ENCODE peak calls at places on chromosomes 5 and 9, in six cellular contexts. One of them, this sample, is unnamed.
A peak's percentile ranks its signal among the peaks of the same experiment; 100 is the strongest.

GRCh38 chr5:81247441-81247972 is 14.4 kb downstream of the CKMT2 start:
- DNase-seq in heart left ventricle: no peak
- DNase-seq in ascending aorta: no peak
- DNase-seq in cardiac muscle cell: no peak
- DNase-seq in astrocyte of the spinal cord: peak; percentile 48
- DNase-seq in A549: no peak
- DNase-seq in this sample: peak; percentile 55

GRCh38 chr5:73523861-73524260 is 25.6 kb downstream of the BTF3 start:
- DNase-seq in heart left ventricle: no peak
- DNase-seq in cardiac muscle cell: no peak
- DNase-seq in A549: no peak
- DNase-seq in ascending aorta: no peak
- DNase-seq in astrocyte of the spinal cord: no peak
- DNase-seq in this sample: no peak

GRCh38 chr9:132679946-132680620 is 9.8 kb downstream of the GTF3C4 start:
- DNase-seq in ascending aorta: no peak
- DNase-seq in astrocyte of the spinal cord: no peak
- DNase-seq in heart left ventricle: no peak
- DNase-seq in cardiac muscle cell: no peak
- DNase-seq in A549: no peak
- DNase-seq in this sample: no peak

GRCh38 chr5:93800988-93801811 is 59.8 kb upstream of the POU5F2 start:
- DNase-seq in cardiac muscle cell: peak; percentile 53
- DNase-seq in heart left ventricle: no peak
- DNase-seq in ascending aorta: no peak
- DNase-seq in astrocyte of the spinal cord: peak; percentile 77
- DNase-seq in A549: no peak
- DNase-seq in this sample: no peak

GRCh38 chr5:75051217-75051751 is 1.1 kb downstream of the GCNT4 start:
- DNase-seq in heart left ventricle: no peak
- DNase-seq in cardiac muscle cell: no peak
- DNase-seq in astrocyte of the spinal cord: no peak
- DNase-seq in ascending aorta: no peak
- DNase-seq in A549: no peak
- DNase-seq in this sample: no peak

GRCh38 chr9:92324889-92325268 is 271 bp downstream of the NOL8 start:
- DNase-seq in A549: no peak
- DNase-seq in astrocyte of the spinal cord: no peak
- DNase-seq in cardiac muscle cell: no peak
- DNase-seq in heart left ventricle: no peak
- DNase-seq in ascending aorta: no peak
- DNase-seq in this sample: peak; percentile 94

GRCh38 chr9:133725886-133726285 is 12.3 kb downstream of the SARDH start:
- DNase-seq in cardiac muscle cell: no peak
- DNase-seq in A549: no peak
- DNase-seq in ascending aorta: no peak
- DNase-seq in heart left ventricle: no peak
- DNase-seq in astrocyte of the spinal cord: no peak
- DNase-seq in this sample: no peak

GRCh38 chr5:88770290-88771257 is 112.4 kb downstream of the MEF2C start:
- DNase-seq in astrocyte of the spinal cord: peak; percentile 27
- DNase-seq in cardiac muscle cell: no peak
- DNase-seq in heart left ventricle: no peak
- DNase-seq in A549: no peak
- DNase-seq in ascending aorta: no peak
- DNase-seq in this sample: no peak

GRCh38 chr9:115117999-115118470 is at the start of gene TNC:
- DNase-seq in cardiac muscle cell: peak; percentile 65
- DNase-seq in astrocyte of the spinal cord: peak; percentile 92
- DNase-seq in heart left ventricle: no peak
- DNase-seq in ascending aorta: peak; percentile 12
- DNase-seq in A549: peak; percentile 19
- DNase-seq in this sample: no peak

GRCh38 chr5:95822038-95822407 is 503 bp downstream of the GLRX start:
- DNase-seq in A549: peak; percentile 57
- DNase-seq in ascending aorta: no peak
- DNase-seq in cardiac muscle cell: peak; percentile 66
- DNase-seq in astrocyte of the spinal cord: peak; percentile 59
- DNase-seq in heart left ventricle: peak; percentile 78
- DNase-seq in this sample: peak; percentile 93

GRCh38 chr9:105046907-105047651 is 119.1 kb upstream of the ABCA1 start:
- DNase-seq in A549: no peak
- DNase-seq in heart left ventricle: no peak
- DNase-seq in astrocyte of the spinal cord: no peak
- DNase-seq in cardiac muscle cell: no peak
- DNase-seq in ascending aorta: no peak
- DNase-seq in this sample: no peak

GRCh38 chr5:90279091-90279490 is 130.5 kb downstream of the CETN3 start:
- DNase-seq in ascending aorta: no peak
- DNase-seq in astrocyte of the spinal cord: no peak
- DNase-seq in heart left ventricle: no peak
- DNase-seq in A549: no peak
- DNase-seq in cardiac muscle cell: no peak
- DNase-seq in this sample: no peak

GRCh38 chr5:139438707-139439012 is 665 bp downstream of the DNAJC18 start:
- DNase-seq in ascending aorta: no peak
- DNase-seq in heart left ventricle: no peak
- DNase-seq in A549: no peak
- DNase-seq in astrocyte of the spinal cord: no peak
- DNase-seq in cardiac muscle cell: no peak
- DNase-seq in this sample: no peak

GRCh38 chr5:25255128-25255527 is 610.4 kb upstream of the CDH10 start:
- DNase-seq in heart left ventricle: no peak
- DNase-seq in astrocyte of the spinal cord: no peak
- DNase-seq in ascending aorta: no peak
- DNase-seq in cardiac muscle cell: no peak
- DNase-seq in A549: no peak
- DNase-seq in this sample: no peak

GRCh38 chr9:99680191-99680590 is 141.5 kb upstream of the NR4A3 start:
- DNase-seq in heart left ventricle: no peak
- DNase-seq in astrocyte of the spinal cord: peak; percentile 54
- DNase-seq in ascending aorta: no peak
- DNase-seq in A549: no peak
- DNase-seq in cardiac muscle cell: no peak
- DNase-seq in this sample: no peak

GRCh38 chr5:36724429-36725332 is 118.3 kb downstream of the SLC1A3 start:
- DNase-seq in A549: peak; percentile 25
- DNase-seq in heart left ventricle: peak; percentile 67
- DNase-seq in astrocyte of the spinal cord: no peak
- DNase-seq in ascending aorta: peak; percentile 19
- DNase-seq in cardiac muscle cell: no peak
- DNase-seq in this sample: no peak

GRCh38 chr5:32193591-32193990 is 19.5 kb upstream of the GOLPH3 start:
- DNase-seq in astrocyte of the spinal cord: peak; percentile 91
- DNase-seq in heart left ventricle: peak; percentile 88
- DNase-seq in ascending aorta: peak; percentile 64
- DNase-seq in cardiac muscle cell: no peak
- DNase-seq in A549: no peak
- DNase-seq in this sample: peak; percentile 95

GRCh38 chr5:141615991-141616715 is 2.6 kb downstream of the DIAPH1 start:
- DNase-seq in ascending aorta: no peak
- DNase-seq in heart left ventricle: no peak
- DNase-seq in astrocyte of the spinal cord: no peak
- DNase-seq in A549: no peak
- DNase-seq in cardiac muscle cell: no peak
- DNase-seq in this sample: no peak

GRCh38 chr5:14449052-14449661 is 132.4 kb upstream of the OTULINL start:
- DNase-seq in cardiac muscle cell: no peak
- DNase-seq in A549: no peak
- DNase-seq in ascending aorta: no peak
- DNase-seq in astrocyte of the spinal cord: peak; percentile 96
- DNase-seq in heart left ventricle: no peak
- DNase-seq in this sample: no peak

GRCh38 chr9:128903871-128904371 is 16.9 kb upstream of the PHYHD1 start:
- DNase-seq in heart left ventricle: no peak
- DNase-seq in ascending aorta: no peak
- DNase-seq in A549: no peak
- DNase-seq in cardiac muscle cell: no peak
- DNase-seq in astrocyte of the spinal cord: no peak
- DNase-seq in this sample: no peak

GRCh38 chr5:177132504-177133118 is 962 bp upstream of the NSD1 start:
- DNase-seq in astrocyte of the spinal cord: no peak
- DNase-seq in cardiac muscle cell: peak; percentile 38
- DNase-seq in A549: no peak
- DNase-seq in ascending aorta: no peak
- DNase-seq in heart left ventricle: no peak
- DNase-seq in this sample: no peak

GRCh38 chr5:172564187-172564586 is 76.9 kb upstream of the NEURL1B start:
- DNase-seq in cardiac muscle cell: no peak
- DNase-seq in heart left ventricle: peak; percentile 15
- DNase-seq in ascending aorta: no peak
- DNase-seq in A549: no peak
- DNase-seq in astrocyte of the spinal cord: no peak
- DNase-seq in this sample: no peak

GRCh38 chr5:155727512-155728145 is 599.3 kb upstream of the SGCD start:
- DNase-seq in heart left ventricle: no peak
- DNase-seq in cardiac muscle cell: no peak
- DNase-seq in astrocyte of the spinal cord: no peak
- DNase-seq in A549: peak; percentile 26
- DNase-seq in ascending aorta: no peak
- DNase-seq in this sample: no peak

GRCh38 chr5:178941361-178941760 is 363 bp downstream of the ZNF454 start:
- DNase-seq in A549: no peak
- DNase-seq in ascending aorta: no peak
- DNase-seq in heart left ventricle: no peak
- DNase-seq in cardiac muscle cell: no peak
- DNase-seq in astrocyte of the spinal cord: no peak
- DNase-seq in this sample: no peak

DNA sequence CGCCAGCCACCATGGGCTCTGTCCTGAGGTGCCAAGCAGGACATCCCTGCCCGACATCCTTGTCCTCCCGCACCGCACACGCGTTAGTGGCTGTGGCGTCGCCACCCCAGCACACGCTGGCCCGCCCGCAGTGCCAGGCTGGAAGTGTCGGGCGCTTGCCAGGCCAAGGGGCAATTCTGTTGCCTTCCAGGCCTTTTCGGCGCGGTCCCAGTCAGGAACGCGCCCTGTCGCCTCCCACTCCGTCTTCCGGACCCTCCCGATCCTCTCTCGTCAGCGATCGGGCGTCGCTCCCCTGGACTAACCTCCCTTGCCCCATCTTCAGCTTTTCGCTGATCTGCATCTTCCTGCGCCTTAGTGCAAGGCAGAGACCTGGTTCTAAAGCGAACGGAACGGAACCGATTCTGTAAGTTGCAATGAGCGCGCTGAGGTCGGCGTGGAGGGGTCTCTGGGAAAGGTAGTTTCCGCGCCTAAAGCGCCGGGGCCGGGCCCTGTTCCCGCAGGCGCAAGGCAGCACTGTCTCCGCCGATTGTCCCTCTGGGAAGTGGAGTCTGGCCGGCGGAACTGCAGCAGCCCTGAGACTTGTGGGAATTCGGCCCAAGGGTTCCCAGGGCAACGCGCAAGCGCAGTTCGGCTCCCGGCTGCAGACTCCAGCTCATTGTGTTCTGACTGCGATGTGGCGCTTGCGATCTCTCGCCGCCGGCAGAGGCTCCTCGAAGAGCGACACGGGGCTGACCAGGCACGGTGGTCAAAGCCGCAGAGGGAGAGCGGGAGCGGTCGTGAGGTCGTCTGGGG is at the start of gene ZNF454:
- DNase-seq in heart left ventricle: peak; percentile 96
- DNase-seq in cardiac muscle cell: peak; percentile 75
- DNase-seq in ascending aorta: peak; percentile 35
- DNase-seq in A549: no peak
- DNase-seq in astrocyte of the spinal cord: peak; percentile 95
- DNase-seq in this sample: peak; percentile 96
- TF ChIP-seq CTCF in heart left ventricle: no peak
- TF ChIP-seq CTCF in cardiac muscle cell: no peak
- TF ChIP-seq CTCF in ascending aorta: no peak
- TF ChIP-seq CTCF in A549: no peak
- TF ChIP-seq CTCF in astrocyte of the spinal cord: no peak
- TF ChIP-seq CTCF in this sample: no peak

GRCh38 chr9:72539824-72540347 is 18.5 kb downstream of the TMC1 start:
- DNase-seq in cardiac muscle cell: no peak
- DNase-seq in ascending aorta: no peak
- DNase-seq in heart left ventricle: no peak
- DNase-seq in A549: no peak
- DNase-seq in astrocyte of the spinal cord: no peak
- DNase-seq in this sample: no peak
- TF ChIP-seq CTCF in cardiac muscle cell: no peak
- TF ChIP-seq CTCF in ascending aorta: no peak
- TF ChIP-seq CTCF in heart left ventricle: no peak
- TF ChIP-seq CTCF in A549: no peak
- TF ChIP-seq CTCF in astrocyte of the spinal cord: no peak
- TF ChIP-seq CTCF in this sample: no peak

DNA sequence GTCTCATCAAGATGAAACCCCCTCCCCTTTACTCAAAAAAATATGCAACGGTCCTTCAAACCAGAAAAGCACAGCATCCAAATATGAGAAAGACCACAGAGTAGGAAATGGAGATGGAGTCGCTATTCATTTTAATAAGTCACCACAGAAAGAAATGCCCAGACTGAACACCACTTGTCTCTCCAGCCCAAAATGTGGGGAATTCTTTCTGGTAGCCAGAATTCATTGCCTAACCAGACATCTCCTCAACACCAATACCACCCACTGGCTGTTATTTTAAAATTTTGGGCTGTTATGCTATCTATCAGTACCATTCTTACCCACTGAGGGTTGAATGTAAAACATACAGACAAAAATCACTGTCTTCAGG is 100.1 kb downstream of the SUSD1 start:
- DNase-seq in A549: no peak
- DNase-seq in astrocyte of the spinal cord: no peak
- DNase-seq in ascending aorta: no peak
- DNase-seq in heart left ventricle: no peak
- DNase-seq in cardiac muscle cell: no peak
- DNase-seq in this sample: no peak
- TF ChIP-seq CTCF in A549: no peak
- TF ChIP-seq CTCF in astrocyte of the spinal cord: no peak
- TF ChIP-seq CTCF in ascending aorta: no peak
- TF ChIP-seq CTCF in heart left ventricle: no peak
- TF ChIP-seq CTCF in cardiac muscle cell: no peak
- TF ChIP-seq CTCF in this sample: no peak

DNA sequence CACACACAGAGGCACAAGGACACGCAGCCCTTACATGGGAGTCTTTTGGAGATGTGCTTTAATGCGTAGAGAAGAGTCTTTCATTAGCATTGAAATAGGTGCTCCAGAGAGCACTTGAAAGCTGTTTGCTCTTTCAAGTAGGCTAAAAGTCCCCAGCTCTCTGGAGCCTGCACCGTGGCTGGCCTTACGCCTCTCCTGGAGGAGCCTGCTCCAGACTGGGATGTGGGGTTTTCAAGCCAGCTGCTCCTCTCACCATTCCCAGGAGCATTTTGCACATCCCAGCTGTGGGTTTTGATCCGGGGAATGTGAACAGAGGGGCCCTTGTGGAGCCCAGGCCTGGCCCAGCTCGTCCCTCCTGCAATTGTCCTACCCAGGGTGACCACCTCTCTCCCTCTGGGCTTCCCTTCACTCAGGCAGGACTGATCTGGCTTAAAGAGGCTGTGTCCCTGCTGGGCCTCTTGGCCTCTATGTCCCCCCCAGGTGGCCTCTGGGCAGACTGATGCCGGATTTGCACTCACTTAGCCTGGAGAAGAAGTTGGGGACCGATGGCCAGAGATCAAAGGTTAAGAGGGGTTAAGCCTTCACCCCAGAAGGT is 32.5 kb upstream of the TIFAB start:
- DNase-seq in heart left ventricle: no peak
- DNase-seq in astrocyte of the spinal cord: no peak
- DNase-seq in A549: no peak
- DNase-seq in cardiac muscle cell: peak; percentile 30
- DNase-seq in ascending aorta: no peak
- DNase-seq in this sample: no peak
- TF ChIP-seq CTCF in heart left ventricle: no peak
- TF ChIP-seq CTCF in astrocyte of the spinal cord: no peak
- TF ChIP-seq CTCF in A549: no peak
- TF ChIP-seq CTCF in cardiac muscle cell: no peak
- TF ChIP-seq CTCF in ascending aorta: no peak
- TF ChIP-seq CTCF in this sample: no peak